ENCODE peak calls at places on chromosomes 6 and 20, in seven cellular contexts. E is neuronal stem cell, O is IMR-90, Y is mesenchymal stem cell, R is H9, C is H1, U is trophoblast cell. W is an unnamed sample.

GRCh38 chr6:144544266-144544830 is 259.2 kb downstream of the UTRN start:
- DNase-seq in U (no peak), Y (no peak), C (no peak), E (no peak), R (no peak), O (no peak), W (no peak)

GRCh38 chr6:91575032-91575431 is 988.2 kb upstream of the MAP3K7 start:
- DNase-seq in R (no peak), E (no peak), C (no peak), Y (peak; percentile 32), O (peak; percentile 15), U (no peak), W (no peak)

GRCh38 chr6:41939848-41940758 is 1.5 kb downstream of the CCND3 start:
- DNase-seq in R (peak; percentile 54), Y (peak; percentile 64), E (no peak), U (peak; percentile 35), C (peak; percentile 63), O (peak; percentile 34), W (peak; percentile 59)

GRCh38 chr20:45095753-45096371 is 5.1 kb downstream of the KCNS1 start:
- DNase-seq in E (peak; percentile 43), R (peak; percentile 73), U (peak; percentile 86), C (peak; percentile 76), Y (peak; percentile 55), O (peak; percentile 69), W (peak; percentile 80)

GRCh38 chr20:15475483-15475882 is 1097.8 kb downstream of the KIF16B start:
- DNase-seq in E (no peak), O (no peak), Y (no peak), R (no peak), U (no peak), C (no peak), W (no peak)

GRCh38 chr6:158005626-158006180 is 24.0 kb downstream of the SYNJ2 start:
- DNase-seq in U (no peak), Y (no peak), O (no peak), E (no peak), R (no peak), C (no peak), W (no peak)

GRCh38 chr6:167968091-167968490 is 29.4 kb upstream of the KIF25 start:
- DNase-seq in U (peak; percentile 57), C (peak; percentile 85), R (peak; percentile 69), O (no peak), Y (no peak), E (no peak), W (peak; percentile 74)

GRCh38 chr6:6825986-6826901 is 237.7 kb downstream of the LY86 start:
- DNase-seq in Y (no peak), U (no peak), O (no peak), C (no peak), E (no peak), R (no peak), W (no peak)

GRCh38 chr20:54188132-54188835 is 14.5 kb upstream of the CYP24A1 start:
- DNase-seq in E (no peak), O (no peak), Y (no peak), C (no peak), R (no peak), U (no peak), W (no peak)
- H3K23ac ChIP-seq in E (no peak overlapping the region), O (no peak overlapping the region), Y (no peak overlapping the region), C (no peak overlapping the region), R (no peak overlapping the region), U (no peak overlapping the region), W (no peak overlapping the region)

GRCh38 chr6:613981-614380 is 42.9 kb downstream of the HUS1B start:
- DNase-seq in R (no peak), E (no peak), O (no peak), U (no peak), Y (no peak), C (no peak), W (peak; percentile 67)
- H3K23ac ChIP-seq in R (no peak overlapping the region), E (no peak overlapping the region), O (no peak overlapping the region), U (no peak overlapping the region), Y (no peak overlapping the region), C (no peak overlapping the region), W (no peak overlapping the region)

DNA sequence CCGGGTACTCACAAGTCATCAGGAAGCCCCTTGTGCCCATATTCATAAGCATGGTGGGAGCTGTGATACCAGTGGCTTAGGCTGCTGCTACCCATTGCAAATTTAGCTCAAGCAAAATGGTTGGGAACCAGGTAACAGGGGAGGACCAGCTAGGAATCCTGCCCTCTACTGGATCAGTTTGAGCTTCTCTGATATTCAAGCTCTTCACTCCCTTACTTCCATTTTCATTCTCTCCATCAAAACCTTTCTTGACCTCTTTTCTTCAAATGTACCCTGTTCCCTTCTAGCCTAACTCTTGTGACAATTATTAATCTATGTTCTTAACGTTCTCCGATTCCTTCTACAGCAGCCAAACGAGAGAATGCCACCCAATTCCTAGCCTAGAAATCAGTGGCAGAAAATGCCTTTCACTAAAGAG is 9.7 kb downstream of the NOL7 start:
- DNase-seq in Y (peak; percentile 49), U (peak; percentile 62), C (no peak), O (peak; percentile 44), R (peak; percentile 62), E (no peak), W (peak; percentile 83)
- H3K23ac ChIP-seq in Y (no peak overlapping the region), U (no peak overlapping the region), C (no peak overlapping the region), O (no peak overlapping the region), R (no peak overlapping the region), E (no peak overlapping the region), W (no peak overlapping the region)

GRCh38 chr6:155069543-155069942 is 74.4 kb downstream of the TIAM2 start:
- DNase-seq in Y (no peak), R (no peak), U (no peak), O (no peak), C (no peak), E (no peak), W (no peak)
- H3K23ac ChIP-seq in Y (no peak overlapping the region), R (no peak overlapping the region), U (no peak overlapping the region), O (no peak overlapping the region), C (no peak overlapping the region), E (no peak overlapping the region), W (no peak overlapping the region)

GRCh38 chr6:169839029-169839481 is 87.6 kb downstream of the ERMARD start:
- DNase-seq in U (peak; percentile 30), E (no peak), C (peak; percentile 46), O (no peak), R (peak; percentile 34), Y (no peak), W (no peak)

GRCh38 chr6:169841251-169841650 is 89.8 kb downstream of the ERMARD start:
- DNase-seq in U (no peak), O (no peak), C (no peak), E (no peak), Y (no peak), R (peak; percentile 4), W (no peak)

GRCh38 chr6:169838291-169839028 is 87.0 kb downstream of the ERMARD start:
- DNase-seq in O (no peak), R (no peak), U (no peak), E (no peak), C (peak; percentile 39), Y (no peak), W (no peak)

GRCh38 chr6:169839898-169840631 is 88.6 kb downstream of the ERMARD start:
- DNase-seq in E (no peak), U (no peak), O (no peak), Y (no peak), C (peak; percentile 17), R (peak; percentile 12), W (no peak)

DNA sequence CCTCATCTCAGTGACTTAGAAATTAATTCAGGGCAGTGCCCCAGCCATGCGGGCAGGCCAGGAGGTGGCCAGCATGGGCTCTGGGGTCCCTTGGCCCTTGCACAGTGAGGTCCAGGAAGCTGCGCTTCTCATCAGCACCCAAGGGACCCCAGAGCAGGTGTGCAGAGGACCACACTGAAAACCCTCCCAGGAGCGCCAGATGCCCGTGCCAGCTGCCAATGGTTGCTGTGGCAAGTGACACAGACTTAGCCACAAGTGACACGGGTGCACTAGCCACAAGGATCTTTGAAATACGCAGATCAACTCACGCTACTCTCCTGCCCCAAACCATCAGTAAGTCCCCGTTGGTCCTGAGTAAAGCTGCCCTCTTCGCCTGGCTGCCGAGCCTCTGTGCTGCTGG is 88.1 kb downstream of the ERMARD start:
- DNase-seq in Y (no peak), O (no peak), E (no peak), R (no peak), C (no peak), U (no peak), W (no peak)
- H3K23ac ChIP-seq in Y (no peak overlapping the region), O (no peak overlapping the region), E (no peak overlapping the region), R (no peak overlapping the region), C (no peak overlapping the region), U (no peak overlapping the region), W (no peak overlapping the region)

GRCh38 chr20:3652217-3652616 is 11.0 kb downstream of the GFRA4 start:
- DNase-seq in E (no peak), Y (no peak), U (no peak), C (no peak), O (no peak), R (no peak), W (no peak)
- H3K23ac ChIP-seq in E (no peak overlapping the region), Y (no peak overlapping the region), U (no peak overlapping the region), C (no peak overlapping the region), O (no peak overlapping the region), R (no peak overlapping the region), W (no peak overlapping the region)